ENCODE peak calls at places on chromosomes 13 and 19, in six cellular contexts. H is fibroblast of pulmonary artery; R is RWPE1; Q is iPS-NIHi11; Y is activated CD8-positive, alpha-beta T cell treated with anti-CD3 and anti-CD28 coated beads, Interleukin-2, amount 10 ng/mL, durations not matched to agents 7 days and 5 days; D is body of pancreas. G is an unnamed sample.
A peak's percentile ranks its signal among the peaks of the same experiment; 100 is the strongest.

GRCh38 chr13:111904701-111905608 is 162.0 kb upstream of the SOX1 start:
- DNase-seq in H (no peak), Q (peak; percentile 54), D (no peak), Y (no peak), R (no peak), G (no peak)

GRCh38 chr13:21511841-21512240 is 52.7 kb upstream of the ZDHHC20 start:
- DNase-seq in R (peak; percentile 52), H (no peak), Y (no peak), Q (no peak), D (no peak), G (no peak)

GRCh38 chr19:4402171-4403004 is at the start of gene CHAF1A:
- DNase-seq in Y (peak; percentile 100), H (peak; percentile 100), R (peak; percentile 100), D (peak; percentile 100), Q (peak; percentile 99), G (peak; percentile 100)

GRCh38 chr19:10155834-10156233 is 36.1 kb upstream of the EIF3G start:
- DNase-seq in D (no peak), Y (no peak), Q (no peak), H (peak; percentile 8), R (no peak), G (no peak)

GRCh38 chr13:43110036-43110435 is 86.7 kb downstream of the DNAJC15 start:
- DNase-seq in H (no peak), Q (no peak), R (no peak), Y (no peak), D (no peak), G (no peak)

GRCh38 chr13:112732679-112733078 is 42.8 kb downstream of the ATP11A start:
- DNase-seq in Y (no peak), D (no peak), Q (no peak), R (no peak), H (no peak), G (no peak)

GRCh38 chr19:13155472-13156284 is 5.5 kb downstream of the IER2 start:
- DNase-seq in Q (peak; percentile 78), D (peak; percentile 87), Y (peak; percentile 86), H (peak; percentile 90), R (peak; percentile 64), G (peak; percentile 80)

GRCh38 chr19:35446194-35446593 is 1.9 kb upstream of the FFAR2 start:
- DNase-seq in Y (peak; percentile 40), R (no peak), H (peak; percentile 46), D (no peak), Q (no peak), G (no peak)

G was measured in adipocyte.